ENCODE peak calls at places on chromosomes 1 and 21, in five cellular contexts. N is mammary epithelial cell, O is tibial artery, J is right cardiac atrium, B is astrocyte. H is an unnamed sample. For H3K27me3, the result is how much of the 10 kb centered on the place peaks cover.

GRCh38 chr21:40053007-40053406 is 185.8 kb downstream of the PCP4 start:
- DNase-seq in B (peak), J (peak), O (peak), N (no peak), H (peak)

GRCh38 chr1:216216304-216216703 is 206.9 kb downstream of the USH2A start:
- DNase-seq in B (no peak), O (no peak), N (no peak), J (no peak), H (no peak)

GRCh38 chr1:191588905-191589304 is 569.4 kb upstream of the RGS18 start:
- DNase-seq in J (no peak), B (no peak), N (no peak), O (no peak), H (no peak)

GRCh38 chr1:175757381-175758015 is 14.1 kb upstream of the TNR start:
- DNase-seq in N (peak), B (no peak), J (peak), O (no peak), H (no peak)

GRCh38 chr1:30046751-30047150 is 676.6 kb downstream of the MATN1 start:
- DNase-seq in B (no peak), J (no peak), O (peak), N (no peak), H (no peak)

GRCh38 chr1:167297222-167298214 is 76.8 kb downstream of the POU2F1 start:
- DNase-seq in O (no peak), B (no peak), J (no peak), N (no peak), H (no peak)

GRCh38 chr1:39842726-39843305 is 40.5 kb downstream of the TRIT1 start:
- DNase-seq in J (no peak), B (no peak), O (no peak), N (no peak), H (no peak)

GRCh38 chr1:64675718-64676345 is 69.0 kb upstream of the RAVER2 start:
- DNase-seq in J (no peak), O (no peak), B (no peak), N (no peak), H (no peak)

GRCh38 chr1:234875953-234876814 is 252.5 kb downstream of the TOMM20 start:
- DNase-seq in N (no peak), O (no peak), B (peak), J (peak), H (no peak)

GRCh38 chr1:244065960-244066388 is 14.9 kb downstream of the ZBTB18 start:
- DNase-seq in O (no peak), J (no peak), N (peak), B (peak), H (no peak)

GRCh38 chr1:4084446-4084845 is 184.4 kb upstream of the C1orf174 start:
- DNase-seq in N (no peak), J (no peak), B (no peak), O (no peak), H (no peak)

GRCh38 chr1:111202707-111203623 is 2.5 kb upstream of the DENND2D start:
- DNase-seq in J (no peak), B (no peak), N (no peak), O (no peak), H (no peak)

GRCh38 chr1:167219194-167219593 is 1.5 kb upstream of the POU2F1 start:
- DNase-seq in J (no peak), O (no peak), B (no peak), N (no peak), H (no peak)

GRCh38 chr1:227918083-227918700 is 29.5 kb downstream of the WNT9A start:
- DNase-seq in N (no peak), J (no peak), B (no peak), O (no peak), H (no peak)

GRCh38 chr1:198639581-198640235 is 868 bp downstream of the PTPRC start:
- DNase-seq in N (no peak), B (no peak), J (no peak), O (no peak), H (no peak)

GRCh38 chr1:203518541-203518940 is 24.6 kb downstream of the OPTC start:
- DNase-seq in N (no peak), J (no peak), O (no peak), B (no peak), H (no peak)

GRCh38 chr1:19664453-19665043 is at the start of gene HTR6:
- DNase-seq in N (no peak), B (no peak), O (no peak), J (no peak), H (no peak)

GRCh38 chr1:57839067-57839466 is 415.2 kb upstream of the DAB1 start:
- DNase-seq in B (peak), J (no peak), O (no peak), N (no peak), H (no peak)

GRCh38 chr1:11838349-11839272 is 9.0 kb downstream of the NPPA start:
- DNase-seq in N (peak), O (peak), B (no peak), J (peak), H (peak)

GRCh38 chr1:245585252-245585959 is 430.6 kb downstream of the KIF26B start:
- DNase-seq in B (peak), J (no peak), N (peak), O (no peak), H (no peak)

GRCh38 chr1:42263019-42263418 is 72.0 kb downstream of the FOXJ3 start:
- DNase-seq in J (no peak), B (no peak), O (no peak), N (no peak), H (no peak)

GRCh38 chr1:111415461-111415860 is 12.1 kb downstream of the OVGP1 start:
- DNase-seq in B (no peak), J (no peak), O (no peak), N (no peak), H (no peak)

GRCh38 chr1:25099343-25099951 is 132.9 kb downstream of the SYF2 start:
- DNase-seq in O (no peak), B (no peak), J (peak), N (no peak), H (no peak)

GRCh38 chr1:26717066-26717465 is 21.3 kb downstream of the ARID1A start:
- DNase-seq in B (no peak), J (no peak), O (no peak), N (no peak), H (no peak)

GRCh38 chr1:203179328-203180009 is 3.8 kb upstream of the MYBPH start:
- DNase-seq in J (peak), B (no peak), N (no peak), O (peak), H (no peak)

GRCh38 chr1:80673935-80674597 is 1126.7 kb upstream of the ADGRL2 start:
- DNase-seq in N (no peak), J (no peak), O (no peak), B (no peak), H (no peak)

GRCh38 chr1:18949689-18950414 is 6.6 kb downstream of the IFFO2 start:
- DNase-seq in B (peak), O (peak), N (peak), J (peak), H (no peak)

GRCh38 chr1:8419172-8419571 is 101.3 kb downstream of the SLC45A1 start:
- DNase-seq in O (no peak), N (no peak), B (no peak), J (no peak), H (no peak)

GRCh38 chr1:8421721-8422120 is 103.8 kb downstream of the SLC45A1 start:
- DNase-seq in J (no peak), B (no peak), N (peak), O (no peak), H (no peak)

GRCh38 chr1:8419861-8420260 is 101.9 kb downstream of the SLC45A1 start:
- DNase-seq in B (no peak), O (no peak), J (no peak), N (no peak), H (no peak)

GRCh38 chr1:8418301-8418700 is 100.4 kb downstream of the SLC45A1 start:
- DNase-seq in O (no peak), J (no peak), N (no peak), B (no peak), H (no peak)

GRCh38 chr1:8420318-8420717 is 102.4 kb downstream of the SLC45A1 start:
- DNase-seq in O (no peak), B (no peak), N (no peak), J (no peak), H (no peak)
- H3K27ac ChIP-seq in O (peak), B (no peak), N (no peak), J (peak), H (peak)

GRCh38 chr1:44532567-44532944 is 127.5 kb downstream of the RNF220 start:
- DNase-seq in J (no peak), B (no peak), O (no peak), N (no peak), H (no peak)

GRCh38 chr1:44536357-44536756 is 131.3 kb downstream of the RNF220 start:
- DNase-seq in O (no peak), B (no peak), N (no peak), J (no peak), H (no peak)

GRCh38 chr1:44526295-44527073 is 121.4 kb downstream of the RNF220 start:
- DNase-seq in B (no peak), J (no peak), O (no peak), N (no peak), H (no peak)

GRCh38 chr1:44534771-44535170 is 129.7 kb downstream of the RNF220 start:
- DNase-seq in B (no peak), J (no peak), O (no peak), N (no peak), H (no peak)

DNA sequence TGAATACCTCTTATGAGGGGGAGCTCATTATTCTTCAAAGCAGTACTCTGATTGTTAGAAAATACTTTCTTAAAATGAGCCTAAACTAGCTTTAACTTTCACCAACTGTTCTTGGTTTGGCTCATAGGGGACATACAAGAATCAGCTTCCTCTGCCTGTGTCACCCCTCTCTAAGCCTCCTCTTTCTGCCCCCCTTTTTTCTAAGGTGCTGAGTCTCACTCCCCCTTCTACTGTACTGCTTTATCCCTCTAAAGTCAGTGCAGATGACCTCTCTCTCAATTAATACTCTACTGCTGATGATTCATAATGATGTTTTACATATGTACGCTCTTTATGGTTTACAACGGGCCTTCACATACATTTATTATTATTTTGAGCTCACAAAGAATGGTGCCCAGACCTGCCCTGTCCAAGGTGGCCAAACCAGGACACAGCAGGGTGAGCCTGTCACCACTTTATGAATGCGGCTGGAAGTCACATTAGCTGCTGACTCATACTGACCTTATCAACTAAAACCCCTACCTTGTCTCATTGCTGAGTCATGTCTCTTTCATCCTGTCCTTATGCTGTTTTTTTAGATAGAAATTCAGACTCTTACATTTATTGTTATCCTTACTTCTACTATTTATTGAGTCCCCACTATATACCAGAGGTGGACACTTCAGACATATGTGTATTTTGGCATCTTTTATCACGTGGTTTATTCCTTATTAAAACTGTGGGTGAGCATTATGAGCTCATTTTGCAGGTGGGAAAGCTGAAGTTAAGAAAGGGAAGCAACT is 126.9 kb downstream of the RNF220 start:
- DNase-seq in O (no peak), B (peak), N (peak), J (no peak), H (no peak)
- H3K27me3 ChIP-seq in O (under half), B (under half), N (under half), J (under half), H (under half)

GRCh38 chr1:155011004-155011416 is 8.4 kb downstream of the ZBTB7B start:
- DNase-seq in O (peak), N (no peak), B (no peak), J (no peak), H (no peak)
- H3K27ac ChIP-seq in O (peak), N (no peak), B (no peak), J (no peak), H (no peak)

GRCh38 chr21:33070921-33071877 is 1.3 kb downstream of the OLIG1 start:
- DNase-seq in B (no peak), J (no peak), O (no peak), N (peak), H (no peak)
- H3K27me3 ChIP-seq in B (half or more), J (under half), O (half or more), N (half or more), H (under half)

GRCh38 chr21:41677671-41678015 is 89.2 kb downstream of the RIPK4 start:
- DNase-seq in N (no peak), O (peak), B (peak), J (no peak), H (no peak)
- H3K27ac ChIP-seq in N (peak), O (peak), B (peak), J (no peak), H (no peak)

DNA sequence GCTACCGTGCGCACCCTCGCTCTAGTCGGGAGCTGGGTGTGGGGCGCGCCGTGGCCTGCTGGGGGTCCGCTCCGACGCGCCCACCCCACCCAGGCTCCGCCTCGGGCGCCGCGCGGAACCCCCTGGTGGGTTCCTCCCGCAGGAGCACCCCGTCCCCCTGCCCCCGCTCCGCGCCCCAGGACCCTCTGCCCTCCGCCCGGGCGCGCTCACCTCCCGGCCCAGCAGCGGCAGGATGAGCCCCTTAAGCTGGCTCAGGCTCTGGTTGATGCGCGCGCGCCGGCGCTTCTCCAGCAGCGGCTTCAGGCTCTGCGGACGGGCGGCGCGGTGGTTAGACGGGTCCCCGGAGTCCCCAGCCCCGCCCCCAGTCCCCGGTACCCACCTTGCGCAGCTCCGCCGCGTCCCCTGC is 319 bp downstream of the HES2 start:
- DNase-seq in O (no peak), N (no peak), B (no peak), J (no peak), H (no peak)
- H3K27me3 ChIP-seq in O (half or more), N (under half), B (half or more), J (under half), H (half or more)

GRCh38 chr1:90487040-90487439 is 230.1 kb downstream of the BARHL2 start:
- DNase-seq in N (no peak), J (no peak), B (no peak), O (no peak), H (no peak)

GRCh38 chr1:90486134-90486824 is 230.8 kb downstream of the BARHL2 start:
- DNase-seq in B (no peak), O (no peak), J (no peak), N (no peak), H (no peak)

GRCh38 chr1:90488451-90488850 is 228.7 kb downstream of the BARHL2 start:
- DNase-seq in N (peak), B (peak), J (no peak), O (no peak), H (no peak)
- H3K27ac ChIP-seq in N (no peak), B (peak), J (no peak), O (no peak), H (no peak)

GRCh38 chr1:63318255-63319068 is 3.9 kb upstream of the FOXD3 start:
- DNase-seq in J (no peak), O (no peak), B (no peak), N (no peak), H (no peak)

GRCh38 chr1:63317814-63318156 is 4.6 kb upstream of the FOXD3 start:
- DNase-seq in J (no peak), O (no peak), B (no peak), N (no peak), H (no peak)

GRCh38 chr1:63316540-63316939 is 5.8 kb upstream of the FOXD3 start:
- DNase-seq in J (no peak), B (no peak), O (no peak), N (no peak), H (no peak)

GRCh38 chr1:63319069-63320023 is 3.0 kb upstream of the FOXD3 start:
- DNase-seq in J (no peak), O (no peak), N (no peak), B (no peak), H (no peak)

GRCh38 chr1:63317007-63317813 is 5.2 kb upstream of the FOXD3 start:
- DNase-seq in O (no peak), N (peak), B (no peak), J (peak), H (no peak)
- H3K27me3 ChIP-seq in O (half or more), N (under half), B (half or more), J (under half), H (half or more)

DNA sequence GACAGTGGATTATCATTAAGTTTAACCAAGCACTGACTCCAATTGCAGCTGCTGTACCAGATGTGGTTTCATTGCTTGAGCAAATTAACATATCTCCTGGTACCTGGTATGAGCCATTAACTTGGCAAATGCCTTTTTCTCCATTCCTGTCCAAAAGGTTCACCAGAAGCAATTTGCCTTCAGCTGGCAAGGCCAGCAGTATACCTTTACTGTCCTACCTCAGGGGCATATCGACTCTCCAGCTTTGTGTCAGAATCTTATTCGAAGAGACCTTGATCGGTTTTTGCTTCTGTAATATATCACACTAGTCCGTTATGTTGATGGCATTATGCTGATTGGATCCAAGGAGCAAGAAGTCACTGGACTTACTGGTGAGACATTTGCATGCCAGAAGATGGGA is 9.5 kb upstream of the GTF2B start:
- DNase-seq in B (no peak), J (no peak), N (no peak), O (no peak), H (no peak)
- H3K27ac ChIP-seq in B (no peak), J (no peak), N (no peak), O (no peak), H (no peak)